ENCODE peak calls at places on chromosomes 11 and 22, in seven cellular contexts. M is fibroblast of lung, K is K562, N is HepG2, R is hepatocyte, X is DND-41, F is PC-3. T is an unnamed sample.

GRCh38 chr11:76259299-76259908 is 53.1 kb upstream of the WNT11 start:
- DNase-seq in M (no peak), K (no peak), N (no peak), R (no peak), X (no peak), F (peak; percentile 76), T (no peak)

GRCh38 chr22:29072979-29073617 is at the start of gene KREMEN1:
- DNase-seq in M (no peak), K (no peak), N (no peak), R (no peak), X (peak; percentile 24), F (no peak), T (no peak)

GRCh38 chr22:19871023-19871844 is 16.6 kb upstream of the GNB1L start:
- DNase-seq in M (no peak), K (no peak), N (no peak), R (no peak), X (no peak), F (no peak), T (no peak)

GRCh38 chr22:40196628-40197027 is 18.9 kb downstream of the TNRC6B start:
- DNase-seq in M (peak; percentile 97), K (no peak), N (no peak), R (peak; percentile 47), X (no peak), F (peak; percentile 84), T (peak; percentile 98)

GRCh38 chr11:119376197-119376847 is 5.2 kb downstream of the USP2 start:
- DNase-seq in M (no peak), K (no peak), N (peak; percentile 88), R (no peak), X (no peak), F (no peak), T (peak; percentile 42)

GRCh38 chr11:119417726-119418540 is 5.0 kb downstream of the THY1 start:
- DNase-seq in M (peak; percentile 99), K (peak; percentile 3), N (no peak), R (peak; percentile 40), X (no peak), F (peak; percentile 70), T (peak; percentile 99)

GRCh38 chr11:94706211-94706610 is 61.9 kb upstream of the AMOTL1 start:
- DNase-seq in M (peak; percentile 79), K (no peak), N (no peak), R (peak; percentile 10), X (no peak), F (peak; percentile 74), T (peak; percentile 88)

GRCh38 chr11:110479445-110480101 is 49.8 kb downstream of the FDX1 start:
- DNase-seq in M (peak; percentile 84), K (peak; percentile 15), N (no peak), R (peak; percentile 25), X (no peak), F (no peak), T (peak; percentile 64)

GRCh38 chr22:43955883-43956286 is 643 bp downstream of the SAMM50 start:
- DNase-seq in M (peak; percentile 25), K (no peak), N (no peak), R (no peak), X (peak; percentile 35), F (no peak), T (peak; percentile 57)

GRCh38 chr11:59865031-59865430 is 1.3 kb downstream of the TCN1 start:
- DNase-seq in M (peak; percentile 78), K (no peak), N (no peak), R (no peak), X (no peak), F (peak; percentile 86), T (peak; percentile 42)

GRCh38 chr11:126840201-126840886 is 160.2 kb downstream of the KIRREL3 start:
- DNase-seq in M (peak; percentile 86), K (no peak), N (no peak), R (no peak), X (no peak), F (no peak), T (peak; percentile 82)

GRCh38 chr11:96753997-96754396 is 364.2 kb downstream of the JRKL start:
- DNase-seq in M (no peak), K (no peak), N (no peak), R (no peak), X (no peak), F (peak; percentile 59), T (no peak)

GRCh38 chr11:91796999-91797398 is 427.6 kb upstream of the FAT3 start:
- DNase-seq in M (peak; percentile 38), K (no peak), N (no peak), R (no peak), X (no peak), F (peak; percentile 39), T (no peak)

GRCh38 chr11:126607374-126607773 is 251.9 kb downstream of the ST3GAL4 start:
- DNase-seq in M (peak; percentile 37), K (peak; percentile 78), N (peak; percentile 33), R (peak; percentile 80), X (peak; percentile 16), F (peak; percentile 75), T (peak; percentile 89)

GRCh38 chr11:112961146-112961668 is at the start of gene NCAM1:
- DNase-seq in M (peak; percentile 84), K (peak; percentile 21), N (peak; percentile 19), R (peak; percentile 83), X (peak; percentile 5), F (peak; percentile 23), T (peak; percentile 36)

GRCh38 chr11:112958670-112959069 is 2.5 kb upstream of the NCAM1 start:
- DNase-seq in M (peak; percentile 55), K (no peak), N (no peak), R (no peak), X (no peak), F (peak; percentile 16), T (peak; percentile 68)

GRCh38 chr11:112962854-112963367 is 1.7 kb downstream of the NCAM1 start:
- DNase-seq in M (peak; percentile 34), K (no peak), N (no peak), R (peak; percentile 63), X (no peak), F (no peak), T (peak; percentile 47)

GRCh38 chr11:112963368-112963955 is 2.2 kb downstream of the NCAM1 start:
- DNase-seq in M (no peak), K (no peak), N (no peak), R (peak; percentile 27), X (no peak), F (no peak), T (no peak)

DNA sequence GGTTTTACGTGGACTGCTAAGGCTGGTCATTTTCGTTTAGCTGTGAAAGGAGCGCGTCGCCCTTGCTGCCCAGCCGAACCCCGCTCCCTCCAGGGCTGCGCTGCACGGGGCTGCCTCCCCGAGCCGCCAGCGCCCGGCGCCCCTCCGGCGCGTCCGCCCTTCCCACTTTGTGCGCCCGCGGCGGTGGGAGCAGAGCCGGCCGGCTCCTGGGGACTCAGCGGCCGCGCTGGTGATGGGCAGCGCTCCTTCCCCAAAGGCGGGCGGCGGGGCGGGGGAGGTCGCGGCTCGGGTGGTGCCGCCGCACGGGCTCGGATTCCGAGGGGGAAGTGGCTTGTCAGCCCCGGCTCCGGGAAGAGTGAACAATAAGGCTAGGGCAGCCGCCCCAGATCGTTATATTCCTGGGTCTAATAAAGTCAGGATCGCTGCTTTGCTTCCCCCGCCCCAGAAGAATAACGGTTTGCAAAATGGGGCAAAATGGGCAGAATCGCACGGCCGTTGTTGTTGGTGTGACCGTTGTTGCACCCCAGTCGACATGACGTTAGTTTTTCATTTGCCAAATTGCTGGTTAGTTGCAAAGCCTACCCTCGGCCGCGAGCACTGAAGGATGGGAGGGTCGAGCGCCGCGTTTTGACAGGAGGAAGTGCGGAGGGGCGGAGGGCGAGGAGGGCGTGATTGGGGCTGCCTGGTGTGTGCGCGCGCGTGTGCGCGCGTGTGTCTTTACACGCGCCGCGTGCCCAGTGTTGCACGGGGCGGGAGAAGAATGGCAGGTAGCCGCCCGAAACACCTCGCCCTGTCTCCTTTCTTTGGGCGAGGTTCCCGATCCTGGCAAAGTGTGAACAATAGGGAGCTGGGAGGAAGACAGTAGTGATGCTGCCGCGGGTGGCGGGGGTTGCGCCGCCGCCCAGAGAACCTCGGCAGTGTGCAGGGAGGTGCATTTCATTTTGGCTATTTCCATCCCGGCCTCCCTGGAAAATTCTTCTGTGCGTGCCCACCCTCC is 829 bp downstream of the NCAM1 start:
- DNase-seq in M (no peak), K (no peak), N (no peak), R (peak; percentile 28), X (no peak), F (no peak), T (peak; percentile 30)
- TF ChIP-seq EZH2 in M (peak; percentile 85), K (no peak), N (peak; percentile 81), R (peak; percentile 55), X (no peak), F (peak; percentile 97), T (peak; percentile 83)

GRCh38 chr11:88303037-88303436 is 34.5 kb downstream of the CTSC start:
- DNase-seq in M (no peak), K (no peak), N (no peak), R (no peak), X (no peak), F (no peak), T (no peak)

GRCh38 chr11:88305430-88305829 is 32.1 kb downstream of the CTSC start:
- DNase-seq in M (no peak), K (no peak), N (no peak), R (no peak), X (no peak), F (no peak), T (no peak)

GRCh38 chr11:88301478-88302140 is 35.9 kb downstream of the CTSC start:
- DNase-seq in M (peak; percentile 84), K (no peak), N (no peak), R (peak; percentile 13), X (no peak), F (no peak), T (no peak)

GRCh38 chr11:88306785-88307184 is 30.8 kb downstream of the CTSC start:
- DNase-seq in M (no peak), K (no peak), N (no peak), R (no peak), X (no peak), F (no peak), T (no peak)

GRCh38 chr11:88304352-88304751 is 33.2 kb downstream of the CTSC start:
- DNase-seq in M (no peak), K (no peak), N (no peak), R (no peak), X (no peak), F (no peak), T (no peak)
- H3K36me3 ChIP-seq in M (peaks cover 6% of the 10 kb centered on the region), K (peaks cover 95% of the 10 kb centered on the region), N (peaks cover 20% of the 10 kb centered on the region), R (no peaks in the 10 kb centered on the region), X (peaks cover 96% of the 10 kb centered on the region), F (peaks cover 65% of the 10 kb centered on the region), T (no peaks in the 10 kb centered on the region)

DNA sequence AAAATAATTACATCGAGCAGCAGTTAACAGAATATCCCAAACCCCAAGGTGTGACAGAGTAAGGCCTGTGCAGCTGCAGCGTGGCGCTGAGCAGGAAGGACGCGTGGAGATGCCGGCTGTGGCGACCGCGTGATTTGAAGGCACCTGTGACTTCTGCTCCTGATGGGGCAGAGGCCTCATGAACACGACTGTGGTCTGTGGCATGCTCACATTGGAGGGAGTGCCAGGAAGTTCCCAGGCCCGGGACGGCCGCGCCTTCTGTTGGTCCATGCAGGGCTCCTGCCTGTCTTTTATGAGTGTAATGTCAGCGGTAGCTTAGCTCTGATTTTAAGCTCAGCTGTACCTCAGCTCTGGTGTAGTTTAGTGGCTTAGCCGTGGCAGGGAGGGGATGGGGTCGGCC is 50.5 kb downstream of the TPCN2 start:
- DNase-seq in M (no peak), K (no peak), N (no peak), R (no peak), X (peak; percentile 72), F (peak; percentile 41), T (no peak)
- TF ChIP-seq EZH2 in M (no peak), K (no peak), N (no peak), R (no peak), X (no peak), F (no peak), T (no peak)

DNA sequence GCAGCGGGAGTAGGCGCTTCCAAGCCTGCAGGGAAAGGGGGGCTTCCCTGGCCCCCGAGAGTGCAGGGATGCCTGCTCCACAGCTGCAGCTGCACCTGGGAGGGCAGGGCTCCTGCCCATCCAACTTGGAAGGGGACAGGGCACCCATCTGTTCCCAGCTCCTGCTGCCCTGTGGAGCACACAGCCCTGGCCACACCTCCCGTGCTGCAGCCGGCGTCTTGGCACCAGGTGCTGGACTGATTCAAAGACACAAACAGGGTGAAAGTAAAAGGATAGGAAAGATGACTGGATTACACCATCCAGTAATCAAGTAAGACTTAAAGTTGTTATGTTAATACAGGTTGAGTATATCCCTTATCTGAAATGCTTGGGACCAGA is 14.8 kb downstream of the NPAT start:
- DNase-seq in M (no peak), K (no peak), N (no peak), R (no peak), X (no peak), F (no peak), T (no peak)
- H3K36me3 ChIP-seq in M (peaks cover 3% of the 10 kb centered on the region), K (peaks cover 89% of the 10 kb centered on the region), N (peaks cover 33% of the 10 kb centered on the region), R (no peaks in the 10 kb centered on the region), X (peaks cover 96% of the 10 kb centered on the region), F (peaks cover 59% of the 10 kb centered on the region), T (peaks cover 22% of the 10 kb centered on the region)

T was measured in GM23248.